ENCODE peak calls at places on chromosomes 6 and 20, in four cellular contexts. A is cerebellum, V is T-helper 2 cell, W is RWPE1. C is an unnamed sample.

GRCh38 chr20:62350098-62350628 is 16.9 kb downstream of the LAMA5 start:
- DNase-seq in A (no peak), V (no peak), W (peak), C (no peak)

GRCh38 chr20:4160761-4161305 is 145.5 kb upstream of the RNF24 start:
- DNase-seq in A (peak), V (no peak), W (no peak), C (peak)

GRCh38 chr6:27138837-27139752 is 108.4 kb upstream of the PRSS16 start:
- DNase-seq in A (no peak), V (peak), W (no peak), C (peak)

GRCh38 chr6:137269803-137270202 is 50.6 kb upstream of the IFNGR1 start:
- DNase-seq in A (no peak), V (no peak), W (no peak), C (no peak)

GRCh38 chr6:165987483-165988305 is 180.0 kb downstream of the TBXT start:
- DNase-seq in A (peak), V (no peak), W (peak), C (peak)

GRCh38 chr6:124780621-124781020 is 181.6 kb upstream of the RNF217 start:
- DNase-seq in A (no peak), V (no peak), W (no peak), C (no peak)

GRCh38 chr20:37945034-37945660 is 42.2 kb downstream of the VSTM2L start:
- DNase-seq in A (no peak), V (no peak), W (no peak), C (no peak)

GRCh38 chr6:108252055-108252454 is 8.8 kb downstream of the SNX3 start:
- DNase-seq in A (no peak), V (no peak), W (no peak), C (no peak)

GRCh38 chr20:22567944-22568871 is 16.2 kb downstream of the FOXA2 start:
- DNase-seq in A (no peak), V (no peak), W (no peak), C (peak)

GRCh38 chr6:21738180-21739094 is 144.9 kb downstream of the SOX4 start:
- DNase-seq in A (no peak), V (no peak), W (peak), C (no peak)

GRCh38 chr6:147122823-147123222 is 81.4 kb upstream of the STXBP5 start:
- DNase-seq in A (no peak), V (no peak), W (no peak), C (no peak)

GRCh38 chr20:42531675-42531985 is 658.1 kb downstream of the PTPRT start:
- DNase-seq in A (no peak), V (no peak), W (no peak), C (peak)

GRCh38 chr6:159084493-159085091 is 39.8 kb upstream of the TAGAP start:
- DNase-seq in A (no peak), V (no peak), W (no peak), C (no peak)

GRCh38 chr6:167295495-167296292 is 4.6 kb downstream of the UNC93A start:
- DNase-seq in A (no peak), V (no peak), W (no peak), C (no peak)

GRCh38 chr6:154302111-154302752 is 54.4 kb downstream of the IPCEF1 start:
- DNase-seq in A (no peak), V (no peak), W (no peak), C (no peak)